ENCODE peak calls at places on chromosomes 11 and 22, in ten cellular contexts. N, C, Z, B, F, H, W, U, G and M are unnamed samples.

GRCh38 chr11:30282289-30282631 is 40.6 kb upstream of the ARL14EP start:
- DNase-seq in N (no peak), C (no peak), Z (no peak), B (no peak), F (no peak), H (no peak), W (peak; percentile 18), U (no peak), G (no peak), M (no peak)

GRCh38 chr11:31825453-31826391 is 14.6 kb upstream of the PAX6 start:
- DNase-seq in N (no peak), C (no peak), Z (no peak), B (no peak), F (no peak), H (no peak), W (no peak), U (peak; percentile 78), G (no peak), M (no peak)

GRCh38 chr11:25449100-25449499 is 882.8 kb upstream of the ANO3 start:
- DNase-seq in N (no peak), C (no peak), Z (no peak), B (no peak), F (no peak), H (no peak), W (no peak), U (no peak), G (no peak), M (no peak)

GRCh38 chr11:130585545-130585944 is 137.1 kb downstream of the ADAMTS15 start:
- DNase-seq in N (no peak), C (no peak), Z (no peak), B (peak; percentile 81), F (peak; percentile 58), H (no peak), W (no peak), U (no peak), G (no peak), M (no peak)

GRCh38 chr11:44658451-44658850 is 68.3 kb upstream of the TSPAN18 start:
- DNase-seq in N (no peak), C (no peak), Z (no peak), B (peak; percentile 7), F (peak; percentile 23), H (no peak), W (no peak), U (no peak), G (no peak), M (no peak)

GRCh38 chr11:127454856-127455255 is 454.3 kb upstream of the KIRREL3 start:
- DNase-seq in N (no peak), C (no peak), Z (no peak), B (no peak), F (no peak), H (no peak), W (no peak), U (no peak), G (no peak), M (no peak)

GRCh38 chr22:17501679-17502285 is 61.5 kb upstream of the SLC25A18 start:
- DNase-seq in N (peak; percentile 20), C (no peak), Z (no peak), B (peak; percentile 70), F (peak; percentile 67), H (no peak), W (peak; percentile 9), U (no peak), G (peak; percentile 19), M (no peak)

GRCh38 chr11:10651579-10652361 is 41.8 kb downstream of the IRAG1 start:
- DNase-seq in N (no peak), C (peak; percentile 69), Z (no peak), B (no peak), F (no peak), H (no peak), W (no peak), U (no peak), G (no peak), M (no peak)

GRCh38 chr11:130427581-130428211 is 713 bp downstream of the ADAMTS8 start:
- DNase-seq in N (no peak), C (no peak), Z (peak; percentile 46), B (peak; percentile 58), F (no peak), H (no peak), W (peak; percentile 25), U (peak; percentile 80), G (no peak), M (no peak)

GRCh38 chr11:12249590-12250260 is 127.6 kb upstream of the PARVA start:
- DNase-seq in N (peak; percentile 97), C (no peak), Z (no peak), B (no peak), F (no peak), H (peak; percentile 47), W (peak; percentile 59), U (no peak), G (no peak), M (no peak)

GRCh38 chr22:44587004-44587793 is 89.2 kb upstream of the RTL6 start:
- DNase-seq in N (peak; percentile 34), C (peak; percentile 47), Z (no peak), B (peak; percentile 45), F (peak; percentile 11), H (no peak), W (no peak), U (no peak), G (no peak), M (peak; percentile 1)

GRCh38 chr11:67071420-67072284 is 15.0 kb downstream of the RHOD start:
- DNase-seq in N (peak; percentile 70), C (peak; percentile 90), Z (peak; percentile 79), B (peak; percentile 63), F (peak; percentile 82), H (peak; percentile 77), W (peak; percentile 85), U (peak; percentile 96), G (peak; percentile 42), M (peak; percentile 53)

GRCh38 chr22:23762866-23763578 is at the start of gene C22orf15:
- DNase-seq in N (no peak), C (no peak), Z (no peak), B (peak; percentile 49), F (no peak), H (no peak), W (no peak), U (peak; percentile 71), G (no peak), M (no peak)

GRCh38 chr11:35419713-35420333 is 465 bp upstream of the SLC1A2 start:
- DNase-seq in N (no peak), C (peak; percentile 61), Z (no peak), B (peak; percentile 52), F (no peak), H (no peak), W (no peak), U (no peak), G (no peak), M (no peak)

GRCh38 chr22:37230673-37231405 is 13.2 kb downstream of the RAC2 start:
- DNase-seq in N (no peak), C (peak; percentile 60), Z (no peak), B (no peak), F (no peak), H (no peak), W (peak; percentile 47), U (no peak), G (peak; percentile 60), M (peak; percentile 45)

DNA sequence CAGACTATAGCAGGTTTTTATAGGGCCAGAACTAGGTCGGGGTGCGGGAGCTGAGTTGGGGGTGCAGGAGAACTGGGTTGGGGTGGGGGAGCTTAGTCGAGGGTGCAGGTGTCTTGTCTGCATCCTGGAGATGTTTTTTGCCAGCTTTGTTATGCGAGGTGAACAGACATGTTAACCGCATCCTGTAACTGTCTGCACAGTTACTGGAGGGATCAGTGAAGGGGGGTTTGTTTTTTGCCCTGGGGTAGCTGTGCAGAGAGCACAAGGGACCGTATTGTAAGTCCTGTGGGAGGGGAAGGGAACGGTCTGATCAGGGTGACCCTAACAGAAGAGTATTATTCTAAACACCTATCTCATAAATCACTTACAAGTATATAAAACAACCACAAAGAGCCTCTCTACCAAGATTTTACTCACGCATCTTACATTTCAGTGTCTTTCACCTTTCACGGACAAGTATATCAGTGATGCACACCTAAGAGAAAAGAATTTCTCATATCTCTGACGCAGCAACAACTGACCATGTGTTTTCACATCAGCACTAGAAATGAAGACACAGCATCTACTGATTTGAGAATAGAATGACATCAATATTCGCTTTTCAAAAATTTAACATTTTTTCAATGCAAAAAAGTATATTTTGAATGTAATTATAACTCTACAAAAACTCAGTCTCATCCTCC is 20.8 kb downstream of the ZNF195 start:
- DNase-seq in N (no peak), C (no peak), Z (no peak), B (no peak), F (no peak), H (no peak), W (no peak), U (no peak), G (no peak), M (no peak)
- H3K9me3 ChIP-seq in N (peaks cover 36% of the 10 kb centered on the region), C (peaks cover 66% of the 10 kb centered on the region), Z (peaks cover 46% of the 10 kb centered on the region), B (peaks cover 29% of the 10 kb centered on the region), F (peaks cover 96% of the 10 kb centered on the region), H (peaks cover 45% of the 10 kb centered on the region), W (peaks cover 68% of the 10 kb centered on the region), U (peaks cover 66% of the 10 kb centered on the region), G (peaks cover 97% of the 10 kb centered on the region), M (peaks cover 58% of the 10 kb centered on the region)

DNA sequence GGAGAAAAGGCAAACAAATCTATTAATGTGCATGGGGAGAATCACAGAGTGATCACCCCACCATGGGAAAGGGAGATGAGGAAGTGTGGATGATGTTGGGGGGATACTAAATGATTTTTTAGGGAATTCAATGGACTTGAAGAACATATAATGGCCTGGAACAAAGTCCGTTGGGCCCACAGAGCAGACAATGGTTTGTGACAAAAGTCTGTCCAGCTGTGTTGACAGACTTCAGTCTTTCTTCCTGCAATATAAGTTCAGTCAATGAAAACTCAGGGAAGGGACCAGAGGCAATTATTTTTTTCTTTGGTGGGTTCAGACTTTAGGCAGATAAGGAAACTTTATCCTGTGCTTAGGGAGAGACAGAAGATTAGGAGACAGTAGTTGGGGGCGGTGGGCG is 18.0 kb upstream of the HORMAD2 start:
- DNase-seq in N (no peak), C (no peak), Z (no peak), B (no peak), F (no peak), H (no peak), W (peak; percentile 52), U (no peak), G (no peak), M (no peak)
- H3K9me3 ChIP-seq in N (no peaks in the 10 kb centered on the region), C (peaks cover 7% of the 10 kb centered on the region), Z (no peaks in the 10 kb centered on the region), B (no peaks in the 10 kb centered on the region), F (peaks cover 9% of the 10 kb centered on the region), H (no peaks in the 10 kb centered on the region), W (peaks cover 11% of the 10 kb centered on the region), U (peaks cover 2% of the 10 kb centered on the region), G (peaks cover 14% of the 10 kb centered on the region), M (peaks cover 3% of the 10 kb centered on the region)

GRCh38 chr11:2649400-2649799 is 50.4 kb downstream of the KCNQ1OT1 start:
- DNase-seq in N (no peak), C (no peak), Z (no peak), B (no peak), F (no peak), H (no peak), W (no peak), U (no peak), G (no peak), M (no peak)
- H3K9me3 ChIP-seq in N (peaks cover 74% of the 10 kb centered on the region), C (peaks cover 21% of the 10 kb centered on the region), Z (peaks cover 74% of the 10 kb centered on the region), B (peaks cover 4% of the 10 kb centered on the region), F (peaks cover 98% of the 10 kb centered on the region), H (peaks cover 39% of the 10 kb centered on the region), W (peaks cover 61% of the 10 kb centered on the region), U (peaks cover 84% of the 10 kb centered on the region), G (peaks cover 47% of the 10 kb centered on the region), M (peaks cover 8% of the 10 kb centered on the region)

DNA sequence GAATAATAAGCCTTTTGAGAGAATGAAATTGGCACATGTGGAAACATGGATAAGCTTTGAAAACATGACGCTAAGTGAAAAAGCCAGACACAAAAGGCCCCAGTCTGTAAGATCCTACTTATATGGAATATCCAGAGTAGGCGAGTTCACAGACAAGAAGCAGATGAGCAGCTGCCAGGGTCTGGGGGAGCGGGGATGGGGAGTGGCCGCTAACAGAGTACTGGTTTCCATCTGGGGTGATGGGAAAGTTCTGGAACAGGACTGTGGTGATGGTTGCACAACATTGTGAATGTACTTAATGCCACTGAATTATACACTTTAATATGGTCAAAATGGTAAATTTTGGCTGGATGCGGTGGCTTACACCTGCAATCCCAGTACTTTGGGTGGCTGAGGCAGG is 126.5 kb downstream of the SPATA19 start:
- DNase-seq in N (no peak), C (no peak), Z (no peak), B (no peak), F (no peak), H (no peak), W (no peak), U (no peak), G (no peak), M (no peak)
- H3K9me3 ChIP-seq in N (no peaks in the 10 kb centered on the region), C (no peaks in the 10 kb centered on the region), Z (no peaks in the 10 kb centered on the region), B (no peaks in the 10 kb centered on the region), F (no peaks in the 10 kb centered on the region), H (peaks cover 4% of the 10 kb centered on the region), W (no peaks in the 10 kb centered on the region), U (no peaks in the 10 kb centered on the region), G (no peaks in the 10 kb centered on the region), M (no peaks in the 10 kb centered on the region)